ENCODE peak calls at places on chromosomes 6 and 20, in five cellular contexts. D, S, E, B and Z are unnamed samples.

GRCh38 chr6:116355796-116356195 is 15.0 kb upstream of the DSE start:
- DNase-seq in D (no peak), S (no peak), E (no peak), B (no peak), Z (no peak)

GRCh38 chr6:110158479-110158878 is 21.0 kb downstream of the WASF1 start:
- DNase-seq in D (no peak), S (no peak), E (no peak), B (no peak), Z (no peak)

GRCh38 chr20:61968932-61969331 is 96.7 kb downstream of the TAF4 start:
- DNase-seq in D (no peak), S (no peak), E (no peak), B (no peak), Z (no peak)

GRCh38 chr6:3405679-3406078 is 51.2 kb downstream of the SLC22A23 start:
- DNase-seq in D (no peak), S (no peak), E (peak; percentile 66), B (no peak), Z (no peak)

GRCh38 chr6:36360241-36361054 is 23.8 kb upstream of the BNIP5 start:
- DNase-seq in D (peak; percentile 62), S (no peak), E (peak; percentile 56), B (peak; percentile 80), Z (peak; percentile 75)

GRCh38 chr20:41167481-41168253 is 30.3 kb downstream of the PLCG1 start:
- DNase-seq in D (no peak), S (no peak), E (no peak), B (peak; percentile 5), Z (no peak)

GRCh38 chr6:123448306-123448884 is 188.4 kb downstream of the TRDN start:
- DNase-seq in D (no peak), S (no peak), E (no peak), B (no peak), Z (no peak)

GRCh38 chr6:7085911-7086310 is 21.9 kb upstream of the RREB1 start:
- DNase-seq in D (no peak), S (no peak), E (no peak), B (peak; percentile 26), Z (no peak)

GRCh38 chr6:85191656-85192055 is 258.2 kb upstream of the NT5E start:
- DNase-seq in D (no peak), S (no peak), E (peak; percentile 20), B (no peak), Z (no peak)

GRCh38 chr6:132096245-132096644 is 145.1 kb upstream of the CCN2 start:
- DNase-seq in D (no peak), S (no peak), E (no peak), B (no peak), Z (no peak)

GRCh38 chr6:56841751-56842150 is 113.2 kb upstream of the BEND6 start:
- DNase-seq in D (no peak), S (no peak), E (no peak), B (no peak), Z (no peak)

GRCh38 chr6:132612449-132613116 is 11.5 kb downstream of the TAAR2 start:
- DNase-seq in D (no peak), S (no peak), E (no peak), B (no peak), Z (no peak)

GRCh38 chr20:46970937-46971630 is 76.4 kb downstream of the EYA2 start:
- DNase-seq in D (no peak), S (peak; percentile 83), E (peak; percentile 66), B (no peak), Z (no peak)

GRCh38 chr6:131112252-131112651 is 23.0 kb upstream of the AKAP7 start:
- DNase-seq in D (no peak), S (no peak), E (no peak), B (peak; percentile 15), Z (no peak)

GRCh38 chr6:125363010-125363359 is 61.2 kb upstream of the HDDC2 start:
- DNase-seq in D (no peak), S (no peak), E (peak; percentile 60), B (no peak), Z (no peak)

GRCh38 chr6:56009620-56010019 is 134.2 kb upstream of the BMP5 start:
- DNase-seq in D (no peak), S (no peak), E (peak; percentile 33), B (no peak), Z (no peak)

GRCh38 chr6:143098054-143098673 is 37.5 kb downstream of the AIG1 start:
- DNase-seq in D (no peak), S (no peak), E (no peak), B (no peak), Z (no peak)

GRCh38 chr6:116528163-116528562 is 16.7 kb downstream of the CALHM5 start:
- DNase-seq in D (no peak), S (no peak), E (no peak), B (no peak), Z (no peak)

GRCh38 chr20:55375920-55376319 is 629.4 kb downstream of the CBLN4 start:
- DNase-seq in D (no peak), S (no peak), E (no peak), B (no peak), Z (no peak)

GRCh38 chr6:83226517-83226916 is 33.4 kb downstream of the RWDD2A start:
- DNase-seq in D (no peak), S (no peak), E (peak; percentile 2), B (no peak), Z (no peak)

GRCh38 chr20:63639093-63639860 is 12.4 kb upstream of the GMEB2 start:
- DNase-seq in D (peak; percentile 84), S (no peak), E (no peak), B (peak; percentile 59), Z (no peak)

GRCh38 chr6:46491201-46491788 is at the start of gene RCAN2:
- DNase-seq in D (no peak), S (no peak), E (no peak), B (peak; percentile 60), Z (peak; percentile 42)

GRCh38 chr20:63602321-63602720 is 24.6 kb downstream of the GMEB2 start:
- DNase-seq in D (no peak), S (no peak), E (no peak), B (no peak), Z (no peak)

GRCh38 chr6:31462964-31463940 is 34.7 kb upstream of the MICB start:
- DNase-seq in D (peak; percentile 90), S (no peak), E (peak; percentile 65), B (peak; percentile 96), Z (peak; percentile 97)

GRCh38 chr20:13220857-13221297 is at the start of gene ISM1:
- DNase-seq in D (peak; percentile 29), S (no peak), E (no peak), B (no peak), Z (no peak)

GRCh38 chr6:169591616-169592015 is 110.2 kb downstream of the WDR27 start:
- DNase-seq in D (no peak), S (no peak), E (no peak), B (no peak), Z (no peak)

GRCh38 chr6:116624036-116624805 is 7.9 kb downstream of the RSPH4A start:
- DNase-seq in D (no peak), S (no peak), E (no peak), B (no peak), Z (no peak)

GRCh38 chr6:8875986-8876385 is 440.6 kb upstream of the SLC35B3 start:
- DNase-seq in D (no peak), S (no peak), E (no peak), B (no peak), Z (no peak)

GRCh38 chr6:46454691-46455090 is 36.6 kb downstream of the RCAN2 start:
- DNase-seq in D (no peak), S (no peak), E (no peak), B (no peak), Z (no peak)

GRCh38 chr6:134436281-134436815 is 118.4 kb upstream of the SGK1 start:
- DNase-seq in D (no peak), S (peak; percentile 84), E (peak; percentile 97), B (peak; percentile 24), Z (no peak)

GRCh38 chr6:5457983-5458683 is 196.8 kb downstream of the FARS2 start:
- DNase-seq in D (no peak), S (no peak), E (no peak), B (peak; percentile 19), Z (peak; percentile 98)

GRCh38 chr6:130796313-130796905 is 30.8 kb upstream of the SMLR1 start:
- DNase-seq in D (no peak), S (no peak), E (peak; percentile 86), B (no peak), Z (peak; percentile 11)

GRCh38 chr6:146433881-146434741 is 109.5 kb upstream of the RAB32 start:
- DNase-seq in D (no peak), S (no peak), E (peak; percentile 20), B (no peak), Z (no peak)

GRCh38 chr6:109793793-109794192 is 102.7 kb downstream of the FIG4 start:
- DNase-seq in D (no peak), S (peak; percentile 73), E (peak; percentile 97), B (peak; percentile 33), Z (peak; percentile 45)

GRCh38 chr6:43838276-43839036 is 68.4 kb downstream of the VEGFA start:
- DNase-seq in D (no peak), S (no peak), E (peak; percentile 70), B (peak; percentile 37), Z (no peak)

GRCh38 chr20:19903168-19903676 is 113.9 kb upstream of the NAA20 start:
- DNase-seq in D (no peak), S (no peak), E (no peak), B (peak; percentile 54), Z (peak; percentile 46)

DNA sequence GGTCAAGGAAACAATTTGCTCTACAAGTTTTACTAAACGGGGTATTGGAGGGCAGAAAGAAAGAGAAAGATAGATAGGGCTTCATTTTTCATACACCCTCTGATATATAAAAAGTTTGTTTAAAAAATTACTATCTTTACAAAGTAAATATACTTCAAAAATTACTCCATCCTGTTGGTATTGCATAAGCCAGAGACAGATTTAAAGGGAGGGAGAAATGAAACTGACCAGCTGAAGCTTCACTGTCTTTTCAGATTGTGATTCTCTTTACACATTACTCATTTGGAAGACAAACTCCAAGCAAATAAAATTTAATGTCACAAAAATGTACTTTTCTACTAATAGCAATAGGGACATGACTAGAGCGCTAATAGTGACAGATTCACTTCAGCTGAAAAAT is 38.6 kb upstream of the MARCKS start:
- DNase-seq in D (no peak), S (no peak), E (no peak), B (no peak), Z (no peak)
- H3K27ac ChIP-seq in D (no peak overlapping the region), S (no peak overlapping the region), E (no peak overlapping the region), B (peak overlapping the region; percentile 80), Z (no peak overlapping the region)

GRCh38 chr6:166282394-166283032 is 25.7 kb downstream of the PRR18 start:
- DNase-seq in D (no peak), S (no peak), E (no peak), B (no peak), Z (no peak)
- H3K4me3 ChIP-seq in D (no peak overlapping the region), S (no peak overlapping the region), E (no peak overlapping the region), B (no peak overlapping the region), Z (no peak overlapping the region)

GRCh38 chr6:52328303-52328662 is 33.7 kb upstream of the PAQR8 start:
- DNase-seq in D (no peak), S (no peak), E (no peak), B (peak; percentile 68), Z (no peak)
- H3K27ac ChIP-seq in D (no peak overlapping the region), S (no peak overlapping the region), E (no peak overlapping the region), B (peak overlapping the region; percentile 88), Z (no peak overlapping the region)

GRCh38 chr6:105178636-105179035 is 1.2 kb downstream of the POPDC3 start:
- DNase-seq in D (no peak), S (no peak), E (no peak), B (no peak), Z (no peak)
- H3K4me3 ChIP-seq in D (no peak overlapping the region), S (peak overlapping the region; percentile 73), E (peak overlapping the region; percentile 72), B (no peak overlapping the region), Z (no peak overlapping the region)